ENCODE peak calls at places on chromosomes 11 and 22, in four cellular contexts. One of them, this sample, is unnamed.

GRCh38 chr11:111107501-111107900 is 138.0 kb upstream of the POU2AF2 start:
- DNase-seq in heart left ventricle: no peak
- DNase-seq in pancreas: no peak
- DNase-seq in spleen: no peak
- DNase-seq in this sample: no peak

GRCh38 chr22:35539910-35540599 is 576 bp upstream of the RASD2 start:
- DNase-seq in pancreas: peak; percentile 78
- DNase-seq in spleen: peak; percentile 86
- DNase-seq in heart left ventricle: peak; percentile 61
- DNase-seq in this sample: no peak

GRCh38 chr11:13160302-13160701 is 117.3 kb upstream of the BMAL1 start:
- DNase-seq in spleen: no peak
- DNase-seq in heart left ventricle: no peak
- DNase-seq in pancreas: no peak
- DNase-seq in this sample: no peak

GRCh38 chr11:132334769-132335280 is 964.4 kb downstream of the NTM start:
- DNase-seq in spleen: no peak
- DNase-seq in pancreas: no peak
- DNase-seq in heart left ventricle: no peak
- DNase-seq in this sample: no peak

GRCh38 chr11:110355011-110355744 is 58.8 kb upstream of the RDX start:
- DNase-seq in spleen: no peak
- DNase-seq in heart left ventricle: no peak
- DNase-seq in pancreas: no peak
- DNase-seq in this sample: no peak

GRCh38 chr22:37109242-37109917 is at the start of gene TMPRSS6:
- DNase-seq in pancreas: no peak
- DNase-seq in heart left ventricle: no peak
- DNase-seq in spleen: no peak
- DNase-seq in this sample: no peak

GRCh38 chr22:18104566-18104965 is 6.0 kb upstream of the TUBA8 start:
- DNase-seq in spleen: peak; percentile 28
- DNase-seq in heart left ventricle: no peak
- DNase-seq in pancreas: no peak
- DNase-seq in this sample: no peak

GRCh38 chr11:117827521-117828511 is 3.3 kb upstream of the FXYD2 start:
- DNase-seq in heart left ventricle: peak; percentile 17
- DNase-seq in spleen: peak; percentile 72
- DNase-seq in pancreas: peak; percentile 70
- DNase-seq in this sample: no peak

GRCh38 chr11:121829159-121829643 is 286.8 kb downstream of the BLID start:
- DNase-seq in pancreas: no peak
- DNase-seq in heart left ventricle: no peak
- DNase-seq in spleen: no peak
- DNase-seq in this sample: peak; percentile 80

GRCh38 chr11:130427581-130428211 is 713 bp downstream of the ADAMTS8 start:
- DNase-seq in pancreas: peak; percentile 71
- DNase-seq in spleen: no peak
- DNase-seq in heart left ventricle: peak; percentile 38
- DNase-seq in this sample: no peak

GRCh38 chr22:37019309-37020191 is at the start of the genes MPST and TST:
- DNase-seq in pancreas: peak; percentile 94
- DNase-seq in heart left ventricle: peak; percentile 86
- DNase-seq in spleen: peak; percentile 91
- DNase-seq in this sample: no peak

GRCh38 chr11:32052218-32052617 is 38.7 kb upstream of the RCN1 start:
- DNase-seq in spleen: no peak
- DNase-seq in pancreas: no peak
- DNase-seq in heart left ventricle: peak; percentile 42
- DNase-seq in this sample: peak; percentile 11

GRCh38 chr11:70251583-70252285 is 18.8 kb upstream of the PPFIA1 start:
- DNase-seq in heart left ventricle: no peak
- DNase-seq in pancreas: no peak
- DNase-seq in spleen: no peak
- DNase-seq in this sample: no peak

GRCh38 chr11:59264736-59265135 is 52.0 kb upstream of the MPEG1 start:
- DNase-seq in pancreas: no peak
- DNase-seq in spleen: no peak
- DNase-seq in heart left ventricle: no peak
- DNase-seq in this sample: no peak

GRCh38 chr11:94129505-94130335 is 1.1 kb downstream of the PANX1 start:
- DNase-seq in heart left ventricle: no peak
- DNase-seq in pancreas: no peak
- DNase-seq in spleen: no peak
- DNase-seq in this sample: no peak

GRCh38 chr11:35304393-35304790 is 115.0 kb downstream of the SLC1A2 start:
- DNase-seq in spleen: no peak
- DNase-seq in heart left ventricle: no peak
- DNase-seq in pancreas: no peak
- DNase-seq in this sample: no peak

GRCh38 chr11:2142762-2143202 is 3.6 kb upstream of the IGF2 start:
- DNase-seq in pancreas: no peak
- DNase-seq in heart left ventricle: no peak
- DNase-seq in spleen: no peak
- DNase-seq in this sample: no peak

GRCh38 chr11:2146051-2146450 is 6.9 kb upstream of the IGF2 start:
- DNase-seq in heart left ventricle: no peak
- DNase-seq in pancreas: peak; percentile 41
- DNase-seq in spleen: no peak
- DNase-seq in this sample: no peak

GRCh38 chr11:2144549-2145220 is 5.5 kb upstream of the IGF2 start:
- DNase-seq in spleen: no peak
- DNase-seq in heart left ventricle: no peak
- DNase-seq in pancreas: peak; percentile 52
- DNase-seq in this sample: no peak

GRCh38 chr11:2142300-2142759 is 3.1 kb upstream of the IGF2 start:
- DNase-seq in spleen: no peak
- DNase-seq in heart left ventricle: no peak
- DNase-seq in pancreas: no peak
- DNase-seq in this sample: no peak

DNA sequence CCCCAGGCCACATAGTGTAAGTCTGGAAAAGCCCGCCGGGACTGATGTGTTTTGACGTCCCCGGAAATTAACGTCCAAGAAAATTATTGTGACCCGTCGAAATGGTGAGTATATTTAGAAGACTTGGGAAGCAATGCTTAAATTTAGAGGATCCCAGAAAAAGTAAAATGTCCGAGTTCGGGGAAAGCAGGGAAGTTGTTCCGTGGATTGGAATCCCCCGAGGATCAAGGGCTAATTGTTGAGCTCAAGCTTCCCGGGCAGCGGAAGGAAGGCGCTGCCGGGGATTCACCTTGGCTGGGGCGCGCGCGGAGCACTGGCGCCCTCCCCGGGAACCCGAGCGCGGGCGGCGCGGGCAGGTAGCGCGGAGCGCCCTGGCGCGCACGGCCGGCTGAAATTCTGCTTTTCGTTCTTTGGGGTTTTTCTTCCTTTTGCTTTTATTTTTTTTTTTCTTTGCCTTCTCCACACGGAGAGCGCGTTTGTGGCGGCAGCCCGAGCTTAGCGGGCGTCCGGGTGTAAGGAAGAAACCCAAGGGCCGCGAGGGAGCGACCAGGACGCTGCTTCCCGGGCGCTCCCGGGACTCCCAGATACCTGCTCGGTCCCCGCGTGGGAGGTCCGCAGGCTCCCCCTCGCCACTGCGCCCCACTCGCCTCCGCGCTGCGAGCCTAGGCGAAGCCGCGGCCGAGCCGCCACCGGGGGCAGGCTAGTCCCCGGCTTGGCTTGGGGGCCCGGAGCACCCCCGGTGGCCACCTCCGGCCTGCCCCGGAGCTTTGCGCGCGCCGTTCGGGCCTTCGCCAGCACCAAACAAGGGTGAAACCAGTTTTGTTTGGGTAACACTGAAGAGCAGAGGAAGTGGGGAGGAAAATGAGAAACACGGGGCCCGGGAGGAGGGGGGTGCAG is 4.7 kb upstream of the IGF2 start:
- DNase-seq in heart left ventricle: no peak
- DNase-seq in spleen: no peak
- DNase-seq in pancreas: peak; percentile 49
- DNase-seq in this sample: no peak
- TF ChIP-seq CTCF in heart left ventricle: peak; percentile 18
- TF ChIP-seq CTCF in spleen: no peak
- TF ChIP-seq CTCF in pancreas: no peak
- TF ChIP-seq CTCF in this sample: no peak

GRCh38 chr22:38247713-38248112 is 25.1 kb downstream of the TMEM184B start:
- DNase-seq in pancreas: no peak
- DNase-seq in spleen: no peak
- DNase-seq in heart left ventricle: no peak
- DNase-seq in this sample: no peak

GRCh38 chr22:38248280-38248679 is 24.5 kb downstream of the TMEM184B start:
- DNase-seq in spleen: no peak
- DNase-seq in heart left ventricle: no peak
- DNase-seq in pancreas: no peak
- DNase-seq in this sample: no peak

GRCh38 chr22:38244106-38244505 is 28.7 kb downstream of the TMEM184B start:
- DNase-seq in pancreas: no peak
- DNase-seq in heart left ventricle: no peak
- DNase-seq in spleen: no peak
- DNase-seq in this sample: no peak

GRCh38 chr22:38246046-38246658 is 26.7 kb downstream of the TMEM184B start:
- DNase-seq in spleen: no peak
- DNase-seq in pancreas: no peak
- DNase-seq in heart left ventricle: no peak
- DNase-seq in this sample: no peak

DNA sequence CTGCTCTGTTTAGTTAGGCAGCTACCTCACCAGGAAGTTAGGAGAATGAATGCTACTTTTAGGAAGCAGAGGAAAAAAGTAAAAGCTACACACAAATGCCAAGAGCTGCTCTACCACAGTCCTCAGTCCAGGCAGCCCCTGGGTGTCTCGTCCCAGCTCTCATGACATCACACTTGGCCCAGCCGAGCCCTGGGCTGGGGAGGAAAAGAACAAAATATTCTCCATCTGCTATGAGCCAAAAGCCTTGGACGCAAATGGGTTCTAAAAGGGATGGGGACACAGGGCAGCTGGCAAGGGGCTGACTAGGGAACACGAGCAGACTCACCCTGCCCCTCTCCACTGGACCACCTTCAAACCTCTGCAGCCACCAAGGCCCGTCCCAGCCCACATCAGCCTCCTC is 26.1 kb downstream of the TMEM184B start:
- DNase-seq in pancreas: no peak
- DNase-seq in spleen: no peak
- DNase-seq in heart left ventricle: peak; percentile 68
- DNase-seq in this sample: no peak
- H3K4me3 ChIP-seq in pancreas: no peak overlapping the region
- H3K4me3 ChIP-seq in spleen: no peak overlapping the region
- H3K4me3 ChIP-seq in heart left ventricle: no peak overlapping the region
- H3K4me3 ChIP-seq in this sample: no peak overlapping the region

GRCh38 chr11:18522388-18522787 is 4.4 kb downstream of the TSG101 start:
- DNase-seq in spleen: no peak
- DNase-seq in heart left ventricle: no peak
- DNase-seq in pancreas: no peak
- DNase-seq in this sample: no peak
- TF ChIP-seq CTCF in spleen: no peak
- TF ChIP-seq CTCF in heart left ventricle: no peak
- TF ChIP-seq CTCF in pancreas: no peak
- TF ChIP-seq CTCF in this sample: peak; percentile 9

GRCh38 chr22:43532301-43533050 is 120.7 kb downstream of the MPPED1 start:
- DNase-seq in spleen: no peak
- DNase-seq in heart left ventricle: no peak
- DNase-seq in pancreas: no peak
- DNase-seq in this sample: no peak

GRCh38 chr22:43534916-43535315 is 123.1 kb downstream of the MPPED1 start:
- DNase-seq in heart left ventricle: no peak
- DNase-seq in pancreas: no peak
- DNase-seq in spleen: no peak
- DNase-seq in this sample: no peak

GRCh38 chr22:43533656-43534428 is 122.0 kb downstream of the MPPED1 start:
- DNase-seq in pancreas: no peak
- DNase-seq in spleen: no peak
- DNase-seq in heart left ventricle: no peak
- DNase-seq in this sample: no peak

GRCh38 chr22:43531651-43532050 is 119.8 kb downstream of the MPPED1 start:
- DNase-seq in spleen: no peak
- DNase-seq in heart left ventricle: no peak
- DNase-seq in pancreas: no peak
- DNase-seq in this sample: no peak

GRCh38 chr22:43533131-43533530 is 121.3 kb downstream of the MPPED1 start:
- DNase-seq in spleen: no peak
- DNase-seq in pancreas: no peak
- DNase-seq in heart left ventricle: no peak
- DNase-seq in this sample: no peak
- H3K4me3 ChIP-seq in spleen: no peak overlapping the region
- H3K4me3 ChIP-seq in pancreas: no peak overlapping the region
- H3K4me3 ChIP-seq in heart left ventricle: no peak overlapping the region
- H3K4me3 ChIP-seq in this sample: no peak overlapping the region

GRCh38 chr11:128095459-128096096 is 491.8 kb downstream of the ETS1 start:
- DNase-seq in spleen: no peak
- DNase-seq in heart left ventricle: no peak
- DNase-seq in pancreas: no peak
- DNase-seq in this sample: peak; percentile 86
- TF ChIP-seq CTCF in spleen: no peak
- TF ChIP-seq CTCF in heart left ventricle: no peak
- TF ChIP-seq CTCF in pancreas: no peak
- TF ChIP-seq CTCF in this sample: peak; percentile 7

GRCh38 chr11:114181752-114182151 is 114.4 kb upstream of the NNMT start:
- DNase-seq in heart left ventricle: no peak
- DNase-seq in pancreas: no peak
- DNase-seq in spleen: no peak
- DNase-seq in this sample: no peak

GRCh38 chr11:114179234-114179941 is 116.8 kb upstream of the NNMT start:
- DNase-seq in spleen: no peak
- DNase-seq in heart left ventricle: peak; percentile 75
- DNase-seq in pancreas: no peak
- DNase-seq in this sample: no peak

GRCh38 chr11:114181195-114181594 is 115.0 kb upstream of the NNMT start:
- DNase-seq in heart left ventricle: no peak
- DNase-seq in pancreas: no peak
- DNase-seq in spleen: no peak
- DNase-seq in this sample: no peak

GRCh38 chr11:114178656-114179055 is 117.5 kb upstream of the NNMT start:
- DNase-seq in spleen: no peak
- DNase-seq in pancreas: no peak
- DNase-seq in heart left ventricle: no peak
- DNase-seq in this sample: no peak

GRCh38 chr11:114180301-114181055 is 115.7 kb upstream of the NNMT start:
- DNase-seq in spleen: no peak
- DNase-seq in heart left ventricle: peak; percentile 59
- DNase-seq in pancreas: no peak
- DNase-seq in this sample: no peak
- H3K4me3 ChIP-seq in spleen: no peak overlapping the region
- H3K4me3 ChIP-seq in heart left ventricle: peak overlapping the region; percentile 35
- H3K4me3 ChIP-seq in pancreas: peak overlapping the region; percentile 10
- H3K4me3 ChIP-seq in this sample: no peak overlapping the region